ENCODE peak calls at places on chromosomes 4 and X, in five cellular contexts. One of them, this sample, is unnamed.

GRCh38 chr4:167025651-167026050 is 208.6 kb downstream of the SPOCK3 start:
- DNase-seq in sigmoid colon: no peak
- DNase-seq in transverse colon: no peak
- DNase-seq in stomach: no peak
- DNase-seq in ovary: no peak
- DNase-seq in this sample: no peak

GRCh38 chr4:72997409-72997808 is 72.1 kb downstream of the COX18 start:
- DNase-seq in sigmoid colon: no peak
- DNase-seq in transverse colon: no peak
- DNase-seq in stomach: no peak
- DNase-seq in ovary: no peak
- DNase-seq in this sample: no peak

GRCh38 chr4:81635747-81636146 is 164.0 kb upstream of the RASGEF1B start:
- DNase-seq in sigmoid colon: peak; percentile 69
- DNase-seq in transverse colon: peak; percentile 80
- DNase-seq in stomach: peak; percentile 45
- DNase-seq in ovary: no peak
- DNase-seq in this sample: peak; percentile 48

GRCh38 chr4:106522839-106523238 is 154.3 kb upstream of the GIMD1 start:
- DNase-seq in sigmoid colon: no peak
- DNase-seq in transverse colon: no peak
- DNase-seq in stomach: no peak
- DNase-seq in ovary: no peak
- DNase-seq in this sample: no peak

GRCh38 chr4:185382754-185383153 is 13.0 kb downstream of the LRP2BP start:
- DNase-seq in sigmoid colon: no peak
- DNase-seq in transverse colon: no peak
- DNase-seq in stomach: no peak
- DNase-seq in ovary: no peak
- DNase-seq in this sample: no peak

GRCh38 chr4:82786794-82787193 is 11.8 kb downstream of the SCD5 start:
- DNase-seq in sigmoid colon: no peak
- DNase-seq in transverse colon: no peak
- DNase-seq in stomach: no peak
- DNase-seq in ovary: no peak
- DNase-seq in this sample: no peak

GRCh38 chr4:182642831-182643230 is 274.4 kb downstream of the DCTD start:
- DNase-seq in sigmoid colon: no peak
- DNase-seq in transverse colon: no peak
- DNase-seq in stomach: no peak
- DNase-seq in ovary: no peak
- DNase-seq in this sample: no peak

GRCh38 chr4:2332976-2333319 is 71.0 kb upstream of the MXD4 start:
- DNase-seq in sigmoid colon: no peak
- DNase-seq in transverse colon: no peak
- DNase-seq in stomach: no peak
- DNase-seq in ovary: no peak
- DNase-seq in this sample: no peak

GRCh38 chr4:123568936-123569335 is 172.3 kb downstream of the SPRY1 start:
- DNase-seq in sigmoid colon: no peak
- DNase-seq in transverse colon: no peak
- DNase-seq in stomach: no peak
- DNase-seq in ovary: no peak
- DNase-seq in this sample: no peak

GRCh38 chr4:87093443-87094123 is 126.8 kb downstream of the KLHL8 start:
- DNase-seq in sigmoid colon: no peak
- DNase-seq in transverse colon: no peak
- DNase-seq in stomach: no peak
- DNase-seq in ovary: no peak
- DNase-seq in this sample: peak; percentile 28

GRCh38 chr4:183639291-183639690 is 19.7 kb downstream of the RWDD4 start:
- DNase-seq in sigmoid colon: no peak
- DNase-seq in transverse colon: no peak
- DNase-seq in stomach: no peak
- DNase-seq in ovary: no peak
- DNase-seq in this sample: no peak

GRCh38 chrX:24774650-24775049 is 80.9 kb downstream of the POLA1 start:
- DNase-seq in sigmoid colon: no peak
- DNase-seq in transverse colon: no peak
- DNase-seq in stomach: no peak
- DNase-seq in ovary: no peak
- DNase-seq in this sample: no peak

GRCh38 chrX:17414057-17414658 is 39.2 kb downstream of the NHS start:
- DNase-seq in sigmoid colon: no peak
- DNase-seq in transverse colon: no peak
- DNase-seq in stomach: no peak
- DNase-seq in ovary: no peak
- DNase-seq in this sample: no peak

GRCh38 chrX:97685753-97686152 is 802.0 kb downstream of the RPA4 start:
- DNase-seq in sigmoid colon: no peak
- DNase-seq in transverse colon: no peak
- DNase-seq in stomach: no peak
- DNase-seq in ovary: no peak
- DNase-seq in this sample: no peak

GRCh38 chr4:38455092-38455855 is 208.7 kb upstream of the KLF3 start:
- DNase-seq in sigmoid colon: no peak
- DNase-seq in transverse colon: no peak
- DNase-seq in stomach: no peak
- DNase-seq in ovary: no peak
- DNase-seq in this sample: no peak

GRCh38 chr4:27397886-27398285 is 537.2 kb downstream of the STIM2 start:
- DNase-seq in sigmoid colon: no peak
- DNase-seq in transverse colon: no peak
- DNase-seq in stomach: no peak
- DNase-seq in ovary: no peak
- DNase-seq in this sample: no peak

GRCh38 chr4:54400802-54401201 is 171.7 kb downstream of the PDGFRA start:
- DNase-seq in sigmoid colon: no peak
- DNase-seq in transverse colon: no peak
- DNase-seq in stomach: no peak
- DNase-seq in ovary: peak; percentile 11
- DNase-seq in this sample: no peak

GRCh38 chr4:75908555-75908954 is 6.3 kb upstream of the PPEF2 start:
- DNase-seq in sigmoid colon: no peak
- DNase-seq in transverse colon: no peak
- DNase-seq in stomach: no peak
- DNase-seq in ovary: no peak
- DNase-seq in this sample: no peak

GRCh38 chrX:3576886-3577516 is 136.4 kb downstream of the PRKX start:
- DNase-seq in sigmoid colon: no peak
- DNase-seq in transverse colon: no peak
- DNase-seq in stomach: no peak
- DNase-seq in ovary: no peak
- DNase-seq in this sample: no peak

GRCh38 chr4:77481856-77482255 is 123.8 kb upstream of the CXCL13 start:
- DNase-seq in sigmoid colon: no peak
- DNase-seq in transverse colon: no peak
- DNase-seq in stomach: no peak
- DNase-seq in ovary: no peak
- DNase-seq in this sample: no peak

GRCh38 chr4:7890635-7891393 is 48.8 kb downstream of the AFAP1 start:
- DNase-seq in sigmoid colon: no peak
- DNase-seq in transverse colon: no peak
- DNase-seq in stomach: no peak
- DNase-seq in ovary: no peak
- DNase-seq in this sample: no peak

GRCh38 chr4:74527049-74527448 is 82.1 kb downstream of the AREG start:
- DNase-seq in sigmoid colon: no peak
- DNase-seq in transverse colon: no peak
- DNase-seq in stomach: no peak
- DNase-seq in ovary: no peak
- DNase-seq in this sample: no peak

GRCh38 chrX:39248330-39248729 is 447.1 kb downstream of the MID1IP1 start:
- DNase-seq in sigmoid colon: no peak
- DNase-seq in transverse colon: no peak
- DNase-seq in stomach: no peak
- DNase-seq in ovary: no peak
- DNase-seq in this sample: no peak

GRCh38 chr4:89482248-89482647 is 174.6 kb upstream of the GPRIN3 start:
- DNase-seq in sigmoid colon: no peak
- DNase-seq in transverse colon: no peak
- DNase-seq in stomach: no peak
- DNase-seq in ovary: no peak
- DNase-seq in this sample: no peak

GRCh38 chrX:136209016-136209738 is 42.0 kb downstream of the MAP7D3 start:
- DNase-seq in sigmoid colon: peak; percentile 84
- DNase-seq in transverse colon: peak; percentile 45
- DNase-seq in stomach: peak; percentile 44
- DNase-seq in ovary: peak; percentile 46
- DNase-seq in this sample: peak; percentile 56

GRCh38 chr4:105130945-105131344 is 15.7 kb upstream of the TET2 start:
- DNase-seq in sigmoid colon: no peak
- DNase-seq in transverse colon: no peak
- DNase-seq in stomach: no peak
- DNase-seq in ovary: no peak
- DNase-seq in this sample: no peak

GRCh38 chr4:146329042-146329716 is 114.8 kb downstream of the REELD1 start:
- DNase-seq in sigmoid colon: no peak
- DNase-seq in transverse colon: no peak
- DNase-seq in stomach: no peak
- DNase-seq in ovary: no peak
- DNase-seq in this sample: no peak

GRCh38 chr4:73341454-73341853 is 62.6 kb upstream of the ALB start:
- DNase-seq in sigmoid colon: no peak
- DNase-seq in transverse colon: peak; percentile 18
- DNase-seq in stomach: peak; percentile 50
- DNase-seq in ovary: peak; percentile 16
- DNase-seq in this sample: no peak

GRCh38 chr4:95095352-95095974 is 337.7 kb downstream of the BMPR1B start:
- DNase-seq in sigmoid colon: no peak
- DNase-seq in transverse colon: no peak
- DNase-seq in stomach: no peak
- DNase-seq in ovary: no peak
- DNase-seq in this sample: no peak

GRCh38 chrX:141469469-141469868 is 115.1 kb downstream of the SPANXA1 start:
- DNase-seq in sigmoid colon: no peak
- DNase-seq in transverse colon: no peak
- DNase-seq in stomach: no peak
- DNase-seq in ovary: no peak
- DNase-seq in this sample: no peak

GRCh38 chrX:6849711-6850415 is 297.6 kb upstream of the STS start:
- DNase-seq in sigmoid colon: no peak
- DNase-seq in transverse colon: no peak
- DNase-seq in stomach: no peak
- DNase-seq in ovary: no peak
- DNase-seq in this sample: no peak

GRCh38 chr4:80215449-80216052 is 18.2 kb downstream of the PRDM8 start:
- DNase-seq in sigmoid colon: no peak
- DNase-seq in transverse colon: no peak
- DNase-seq in stomach: no peak
- DNase-seq in ovary: no peak
- DNase-seq in this sample: no peak

GRCh38 chr4:38084984-38085383 is 124.8 kb downstream of the PTTG2 start:
- DNase-seq in sigmoid colon: no peak
- DNase-seq in transverse colon: no peak
- DNase-seq in stomach: no peak
- DNase-seq in ovary: no peak
- DNase-seq in this sample: no peak

GRCh38 chr4:109164011-109164410 is 138.4 kb downstream of the COL25A1 start:
- DNase-seq in sigmoid colon: no peak
- DNase-seq in transverse colon: no peak
- DNase-seq in stomach: no peak
- DNase-seq in ovary: no peak
- DNase-seq in this sample: no peak

GRCh38 chrX:150649096-150649870 is 43.9 kb upstream of the MTMR1 start:
- DNase-seq in sigmoid colon: peak; percentile 76
- DNase-seq in transverse colon: peak; percentile 10
- DNase-seq in stomach: no peak
- DNase-seq in ovary: peak; percentile 74
- DNase-seq in this sample: no peak

GRCh38 chr4:111454961-111455360 is 690.3 kb upstream of the FAM241A start:
- DNase-seq in sigmoid colon: no peak
- DNase-seq in transverse colon: peak; percentile 11
- DNase-seq in stomach: no peak
- DNase-seq in ovary: no peak
- DNase-seq in this sample: no peak
- H3K36me3 ChIP-seq in sigmoid colon: no peaks in the 10 kb centered on the region
- H3K36me3 ChIP-seq in transverse colon: no peaks in the 10 kb centered on the region
- H3K36me3 ChIP-seq in stomach: no peaks in the 10 kb centered on the region
- H3K36me3 ChIP-seq in ovary: no peaks in the 10 kb centered on the region
- H3K36me3 ChIP-seq in this sample: no peaks in the 10 kb centered on the region

GRCh38 chr4:165364452-165365080 is 14.2 kb upstream of the CPE start:
- DNase-seq in sigmoid colon: no peak
- DNase-seq in transverse colon: peak; percentile 59
- DNase-seq in stomach: no peak
- DNase-seq in ovary: no peak
- DNase-seq in this sample: no peak

GRCh38 chr4:165369522-165369921 is 9.3 kb upstream of the CPE start:
- DNase-seq in sigmoid colon: no peak
- DNase-seq in transverse colon: peak; percentile 22
- DNase-seq in stomach: no peak
- DNase-seq in ovary: no peak
- DNase-seq in this sample: no peak

GRCh38 chr4:165368114-165368513 is 10.7 kb upstream of the CPE start:
- DNase-seq in sigmoid colon: no peak
- DNase-seq in transverse colon: no peak
- DNase-seq in stomach: no peak
- DNase-seq in ovary: no peak
- DNase-seq in this sample: no peak

GRCh38 chr4:165368567-165368966 is 10.2 kb upstream of the CPE start:
- DNase-seq in sigmoid colon: no peak
- DNase-seq in transverse colon: no peak
- DNase-seq in stomach: no peak
- DNase-seq in ovary: no peak
- DNase-seq in this sample: no peak

GRCh38 chr4:165367040-165367439 is 11.8 kb upstream of the CPE start:
- DNase-seq in sigmoid colon: no peak
- DNase-seq in transverse colon: no peak
- DNase-seq in stomach: peak; percentile 30
- DNase-seq in ovary: no peak
- DNase-seq in this sample: no peak
- TF ChIP-seq EP300 in sigmoid colon: no peak
- TF ChIP-seq EP300 in transverse colon: no peak
- TF ChIP-seq EP300 in stomach: no peak
- TF ChIP-seq EP300 in ovary: no peak
- TF ChIP-seq EP300 in this sample: no peak

DNA sequence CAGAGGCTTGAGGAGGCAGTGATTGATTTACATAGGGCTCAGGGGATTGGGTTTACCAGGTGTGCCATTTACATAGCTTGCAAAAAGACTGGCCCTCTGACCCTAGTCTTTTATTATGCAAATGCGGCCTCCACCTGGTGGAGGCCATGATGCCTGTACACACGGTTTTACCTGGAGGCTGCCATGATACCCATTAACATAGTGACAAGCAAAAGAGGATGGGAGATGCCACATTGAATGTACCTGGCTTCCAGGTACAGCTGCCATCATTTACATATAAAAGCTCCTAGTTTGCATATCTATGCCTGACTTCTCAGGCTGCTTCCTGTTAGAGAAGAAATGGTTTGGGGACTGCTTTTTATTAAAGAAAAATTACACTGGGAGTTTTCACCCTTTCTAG is 72.0 kb downstream of the NEXMIF start:
- DNase-seq in sigmoid colon: no peak
- DNase-seq in transverse colon: no peak
- DNase-seq in stomach: no peak
- DNase-seq in ovary: no peak
- DNase-seq in this sample: no peak
- H3K9me3 ChIP-seq in sigmoid colon: peaks cover 7% of the 10 kb centered on the region
- H3K9me3 ChIP-seq in transverse colon: no peaks in the 10 kb centered on the region
- H3K9me3 ChIP-seq in stomach: peaks cover 75% of the 10 kb centered on the region
- H3K9me3 ChIP-seq in ovary: peaks cover 4% of the 10 kb centered on the region
- H3K9me3 ChIP-seq in this sample: no peaks in the 10 kb centered on the region

GRCh38 chr4:139528377-139529005 is 27.5 kb downstream of the SETD7 start:
- DNase-seq in sigmoid colon: peak; percentile 89
- DNase-seq in transverse colon: peak; percentile 62
- DNase-seq in stomach: peak; percentile 45
- DNase-seq in ovary: peak; percentile 61
- DNase-seq in this sample: peak; percentile 50
- H3K36me3 ChIP-seq in sigmoid colon: peaks cover 65% of the 10 kb centered on the region
- H3K36me3 ChIP-seq in transverse colon: no peaks in the 10 kb centered on the region
- H3K36me3 ChIP-seq in stomach: peaks cover 68% of the 10 kb centered on the region
- H3K36me3 ChIP-seq in ovary: no peaks in the 10 kb centered on the region
- H3K36me3 ChIP-seq in this sample: no peaks in the 10 kb centered on the region